ENCODE peak calls at places on chromosome 16, in four cellular contexts. Y is neural crest cell, E is substantia nigra, T is HEK293T. O is an unnamed sample.

GRCh38 chr16:29321000-29321393 is 85.5 kb downstream of the NPIPB11 start:
- DNase-seq in Y (no peak), E (no peak), T (no peak), O (no peak)

GRCh38 chr16:8996891-8997290 is 33.2 kb upstream of the USP7 start:
- DNase-seq in Y (no peak), E (no peak), T (no peak), O (peak; percentile 13)

GRCh38 chr16:28597692-28598261 is 927 bp upstream of the SULT1A2 start:
- DNase-seq in Y (no peak), E (no peak), T (peak; percentile 35), O (no peak)

GRCh38 chr16:88454315-88455057 is 1.4 kb downstream of the ZFPM1 start:
- DNase-seq in Y (no peak), E (no peak), T (peak; percentile 24), O (no peak)

GRCh38 chr16:27726621-27727275 is 176.8 kb downstream of the KATNIP start:
- DNase-seq in Y (no peak), E (no peak), T (no peak), O (no peak)

GRCh38 chr16:89197633-89198416 is 2.5 kb downstream of the SLC22A31 start:
- DNase-seq in Y (no peak), E (no peak), T (no peak), O (no peak)

GRCh38 chr16:79798416-79799053 is 198.0 kb upstream of the MAF start:
- DNase-seq in Y (no peak), E (no peak), T (no peak), O (no peak)

GRCh38 chr16:29231231-29231630 is 175.3 kb downstream of the NPIPB11 start:
- DNase-seq in Y (no peak), E (no peak), T (no peak), O (no peak)

GRCh38 chr16:4410335-4411075 is 5.9 kb downstream of the CORO7 start:
- DNase-seq in Y (no peak), E (no peak), T (no peak), O (peak; percentile 64)

GRCh38 chr16:4056161-4057105 is 59.8 kb downstream of the ADCY9 start:
- DNase-seq in Y (no peak), E (no peak), T (no peak), O (no peak)

GRCh38 chr16:65012357-65012756 is 109.5 kb downstream of the CDH11 start:
- DNase-seq in Y (no peak), E (no peak), T (no peak), O (no peak)

GRCh38 chr16:66728117-66728787 is 23.2 kb downstream of the DYNC1LI2 start:
- DNase-seq in Y (no peak), E (no peak), T (peak; percentile 70), O (no peak)

GRCh38 chr16:65657051-65657450 is 535.2 kb upstream of the CDH11 start:
- DNase-seq in Y (no peak), E (no peak), T (no peak), O (no peak)

GRCh38 chr16:25893332-25893731 is 201.6 kb downstream of the HS3ST4 start:
- DNase-seq in Y (no peak), E (no peak), T (no peak), O (no peak)

GRCh38 chr16:85459529-85460251 is 153.4 kb upstream of the GSE1 start:
- DNase-seq in Y (no peak), E (no peak), T (no peak), O (no peak)

GRCh38 chr16:86392751-86393150 is 117.6 kb upstream of the FOXF1 start:
- DNase-seq in Y (no peak), E (no peak), T (no peak), O (no peak)

GRCh38 chr16:29192329-29193247 is 207.7 kb downstream of the LAT start:
- DNase-seq in Y (no peak), E (no peak), T (no peak), O (no peak)

GRCh38 chr16:1102921-1103648 is 7.0 kb upstream of the C1QTNF8 start:
- DNase-seq in Y (peak; percentile 76), E (peak; percentile 9), T (peak; percentile 83), O (peak; percentile 41)

GRCh38 chr16:15704545-15704987 is 54.5 kb downstream of the NDE1 start:
- DNase-seq in Y (peak; percentile 91), E (no peak), T (peak; percentile 80), O (peak; percentile 50)

GRCh38 chr16:14369734-14370598 is 260.1 kb downstream of the PARN start:
- DNase-seq in Y (no peak), E (no peak), T (no peak), O (no peak)

GRCh38 chr16:11755022-11755760 is 12.5 kb upstream of the TXNDC11 start:
- DNase-seq in Y (no peak), E (no peak), T (no peak), O (no peak)

GRCh38 chr16:70473446-70474319 is 19.3 kb downstream of the FCSK start:
- DNase-seq in Y (no peak), E (no peak), T (no peak), O (no peak)

GRCh38 chr16:86826931-86827330 is 248.6 kb downstream of the FOXL1 start:
- DNase-seq in Y (no peak), E (no peak), T (no peak), O (no peak)

GRCh38 chr16:30060354-30061194 is 5.0 kb upstream of the ALDOA start:
- DNase-seq in Y (no peak), E (no peak), T (no peak), O (no peak)

GRCh38 chr16:48829361-48829760 is 219.4 kb upstream of the N4BP1 start:
- DNase-seq in Y (no peak), E (no peak), T (no peak), O (no peak)

O was measured in amygdala.